ENCODE peak calls at places on chromosomes 5 and 9, in four cellular contexts. H is mesendoderm, L is H9, P is IMR-90. T is an unnamed sample.

GRCh38 chr5:40678021-40678939 is 1.4 kb upstream of the PTGER4 start:
- DNase-seq in H (no peak), P (no peak), L (no peak), T (no peak)

GRCh38 chr5:126594676-126595485 is at the start of gene ALDH7A1:
- DNase-seq in P (no peak), L (peak), H (peak), T (peak)

GRCh38 chr9:114304416-114305188 is 18.3 kb upstream of the ORM1 start:
- DNase-seq in P (no peak), H (no peak), L (no peak), T (no peak)

GRCh38 chr9:15361737-15362136 is 54.7 kb upstream of the TTC39B start:
- DNase-seq in L (no peak), P (no peak), H (no peak), T (no peak)

GRCh38 chr9:77588319-77588937 is 59.7 kb downstream of the GNA14 start:
- DNase-seq in L (no peak), P (peak), H (peak), T (peak)

GRCh38 chr9:17839744-17840143 is 260.9 kb downstream of the SH3GL2 start:
- DNase-seq in L (no peak), P (no peak), H (no peak), T (no peak)

GRCh38 chr5:156474251-156474650 is 147.3 kb downstream of the SGCD start:
- DNase-seq in L (no peak), P (peak), H (no peak), T (no peak)

GRCh38 chr9:132827366-132827765 is 50.7 kb downstream of the AK8 start:
- DNase-seq in P (no peak), L (no peak), H (no peak), T (no peak)

GRCh38 chr5:64690104-64690416 is 243 bp upstream of the SHISAL2B start:
- DNase-seq in H (no peak), P (no peak), L (no peak), T (no peak)

DNA sequence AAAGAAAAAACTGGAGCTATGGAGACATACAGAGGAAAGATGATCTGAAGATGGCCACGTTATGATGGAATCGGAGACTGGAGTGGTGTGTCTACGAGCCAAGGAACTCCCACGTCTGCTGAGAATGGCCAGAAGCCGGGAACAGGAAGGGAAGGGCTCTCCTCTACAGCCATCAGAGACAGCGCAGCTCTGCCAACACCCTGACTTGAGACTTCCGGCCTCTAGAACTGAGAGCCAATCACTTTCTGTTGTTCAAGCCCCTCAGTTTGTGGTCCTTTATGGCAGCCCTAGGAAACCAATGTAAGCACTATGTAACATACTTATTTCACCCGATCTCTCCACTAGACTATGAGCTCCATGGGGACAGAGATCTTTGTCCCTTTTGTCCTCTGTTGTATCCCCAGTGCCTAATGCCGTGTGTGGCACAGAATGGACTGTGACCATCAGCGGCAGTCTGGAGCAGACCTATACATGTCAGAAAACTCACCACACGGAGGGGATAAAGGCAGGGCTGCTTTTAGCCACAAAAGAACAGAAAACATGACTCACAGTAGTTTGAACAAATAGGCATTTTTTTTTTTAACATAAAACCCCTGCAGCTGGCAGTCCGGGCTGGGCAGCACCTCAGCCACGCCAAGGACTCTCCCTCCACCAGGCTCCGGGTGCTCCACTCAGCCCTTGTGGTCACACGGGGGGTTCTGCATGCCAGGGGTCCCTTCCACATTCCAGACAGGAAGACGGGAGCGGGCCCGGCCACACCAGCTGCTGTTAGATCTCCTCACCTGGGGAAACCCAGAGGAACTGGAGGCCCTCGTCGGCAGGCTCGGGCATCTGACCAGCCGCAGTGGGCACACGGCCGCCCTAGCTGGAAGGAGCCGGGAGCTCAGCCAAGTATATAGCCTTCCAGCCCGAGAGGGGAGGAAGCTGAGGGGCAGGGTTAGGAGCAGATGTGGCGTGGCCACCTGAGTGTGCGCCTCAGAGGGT is 16.1 kb upstream of the MXD3 start:
- DNase-seq in L (peak), P (peak), H (no peak), T (no peak)
- H2BK5ac ChIP-seq in L (no peak), P (no peak), H (no peak), T (no peak)

GRCh38 chr5:140563554-140563953 is 844 bp downstream of the APBB3 start:
- DNase-seq in H (no peak), L (no peak), P (no peak), T (no peak)

GRCh38 chr5:140565780-140566095 is 1.1 kb downstream of the SLC35A4 start:
- DNase-seq in P (no peak), H (peak), L (no peak), T (no peak)

GRCh38 chr5:140566665-140567064 is 2.0 kb downstream of the SLC35A4 start:
- DNase-seq in P (no peak), H (no peak), L (no peak), T (no peak)

GRCh38 chr5:140565024-140565779 is 574 bp downstream of the SLC35A4 start:
- DNase-seq in P (peak), L (no peak), H (no peak), T (no peak)

GRCh38 chr5:140564196-140565023 is at the start of the genes APBB3 and SLC35A4:
- DNase-seq in H (peak), L (peak), P (peak), T (peak)
- H2BK5ac ChIP-seq in H (peak), L (no peak), P (peak), T (peak)

DNA sequence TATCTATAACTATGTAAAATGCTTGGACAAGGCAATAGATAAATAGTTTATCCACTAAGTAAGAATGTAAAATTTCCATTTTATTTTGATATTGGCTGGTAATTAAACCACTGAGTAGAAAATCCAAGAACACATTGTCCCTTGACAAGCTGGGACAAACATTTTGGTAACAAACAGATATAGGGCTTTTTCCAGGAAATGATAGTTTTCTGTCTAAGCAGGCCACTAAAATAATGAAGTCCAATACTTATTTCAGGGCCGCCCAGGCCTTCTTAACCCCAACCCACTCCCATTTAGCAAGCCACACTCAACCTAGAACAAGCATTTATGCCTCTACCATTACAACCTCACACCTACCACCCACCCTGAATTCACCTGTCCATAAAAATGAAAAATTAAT is 368.6 kb downstream of the PRELID2 start:
- DNase-seq in H (no peak), L (no peak), P (no peak), T (no peak)
- H2BK5ac ChIP-seq in H (no peak), L (no peak), P (no peak), T (no peak)

GRCh38 chr5:66958126-66958983 is 238.2 kb downstream of the CD180 start:
- DNase-seq in P (peak), H (peak), L (no peak), T (no peak)

GRCh38 chr5:66960373-66961137 is 236.0 kb downstream of the CD180 start:
- DNase-seq in P (peak), L (no peak), H (peak), T (no peak)

GRCh38 chr5:66959668-66960067 is 236.9 kb downstream of the CD180 start:
- DNase-seq in L (no peak), H (no peak), P (peak), T (no peak)

GRCh38 chr5:66956439-66956838 is 240.2 kb downstream of the CD180 start:
- DNase-seq in P (no peak), L (no peak), H (no peak), T (no peak)

GRCh38 chr5:66958984-66959641 is 237.5 kb downstream of the CD180 start:
- DNase-seq in P (peak), H (peak), L (peak), T (no peak)
- H2BK5ac ChIP-seq in P (peak), H (no peak), L (no peak), T (no peak)

GRCh38 chr9:136627703-136628102 is 35.0 kb upstream of the EGFL7 start:
- DNase-seq in L (no peak), P (no peak), H (no peak), T (no peak)
- H2BK5ac ChIP-seq in L (no peak), P (no peak), H (no peak), T (peak)

GRCh38 chr5:2756211-2756746 is 4.8 kb upstream of the IRX2 start:
- DNase-seq in P (peak), H (peak), L (peak), T (no peak)

GRCh38 chr5:2756764-2757163 is 5.3 kb upstream of the IRX2 start:
- DNase-seq in L (peak), H (peak), P (no peak), T (no peak)

GRCh38 chr5:2759091-2759490 is 7.6 kb upstream of the IRX2 start:
- DNase-seq in L (no peak), P (no peak), H (no peak), T (no peak)

GRCh38 chr5:2758632-2759031 is 7.2 kb upstream of the IRX2 start:
- DNase-seq in H (no peak), P (no peak), L (no peak), T (no peak)

DNA sequence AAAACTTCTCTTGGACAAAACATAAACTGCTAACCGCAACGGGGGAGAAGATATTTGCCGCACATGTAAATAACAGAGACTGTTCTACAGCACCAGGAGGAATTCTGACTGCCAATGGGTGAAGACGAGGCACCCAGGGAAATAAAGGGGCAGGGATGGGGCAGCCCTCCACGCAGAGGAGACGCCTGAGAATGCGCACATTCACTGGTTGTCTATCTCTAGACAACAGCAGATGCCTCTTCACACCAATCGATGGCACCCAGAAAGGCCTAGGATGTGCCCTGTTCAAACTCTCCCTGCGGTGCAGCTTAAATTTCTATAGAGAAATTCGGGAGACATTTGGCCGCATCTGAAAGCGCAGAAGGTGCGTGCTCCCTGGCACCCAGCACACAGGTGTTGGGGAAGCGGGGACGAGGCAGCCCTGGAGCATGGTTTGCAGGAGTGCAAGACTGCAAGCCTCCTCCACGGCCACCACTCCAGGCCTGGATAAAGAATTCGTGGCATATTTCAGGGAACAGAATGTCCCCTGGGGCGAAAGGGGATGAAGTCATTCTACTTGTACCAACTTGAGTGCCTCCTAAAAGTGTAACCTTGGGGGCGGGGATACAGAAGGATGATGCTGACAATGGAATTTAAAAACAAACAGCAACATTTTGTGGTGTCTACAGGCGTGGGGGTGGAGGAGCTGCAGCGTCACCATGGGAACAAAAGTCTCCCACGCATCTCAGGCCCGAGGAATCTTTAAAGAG is 6.3 kb upstream of the IRX2 start:
- DNase-seq in L (peak), P (peak), H (peak), T (no peak)
- H2BK5ac ChIP-seq in L (no peak), P (no peak), H (no peak), T (no peak)

DNA sequence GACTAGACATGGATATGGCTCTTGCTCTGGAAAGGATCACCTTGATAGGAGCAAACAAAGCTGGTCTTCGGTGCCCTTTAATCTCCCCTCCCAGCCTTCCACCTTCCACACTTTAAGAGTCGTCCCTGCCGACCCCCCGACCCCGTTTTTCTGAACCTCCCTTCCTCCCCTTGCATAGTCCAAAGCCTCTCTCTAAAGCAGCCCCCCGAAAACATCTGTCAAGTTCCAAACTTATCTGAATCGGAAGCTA is 423 bp upstream of the NUP214 start:
- DNase-seq in L (no peak), P (no peak), H (no peak), T (no peak)
- H2BK5ac ChIP-seq in L (no peak), P (peak), H (no peak), T (no peak)

GRCh38 chr9:94145640-94146039 is 61.4 kb downstream of the PTPDC1 start:
- DNase-seq in P (no peak), L (no peak), H (no peak), T (no peak)

GRCh38 chr9:94148419-94148818 is 64.2 kb downstream of the PTPDC1 start:
- DNase-seq in L (no peak), H (peak), P (no peak), T (no peak)

GRCh38 chr9:94149696-94150095 is 65.4 kb downstream of the PTPDC1 start:
- DNase-seq in L (no peak), H (no peak), P (no peak), T (no peak)

GRCh38 chr9:94150279-94150828 is 66.1 kb downstream of the PTPDC1 start:
- DNase-seq in H (no peak), P (no peak), L (no peak), T (no peak)

GRCh38 chr9:94147776-94148175 is 63.5 kb downstream of the PTPDC1 start:
- DNase-seq in L (no peak), P (no peak), H (no peak), T (no peak)
- H2BK5ac ChIP-seq in L (no peak), P (no peak), H (peak), T (no peak)